ENCODE peak calls at places on chromosomes 13 and 19, in seven cellular contexts. M is NB4, S is GM20000, U is neural crest cell, O is uterus, H is epithelial cell of esophagus, Q is tibial artery. J is an unnamed sample.
A peak's percentile ranks its signal among the peaks of the same experiment; 100 is the strongest.

GRCh38 chr13:33279898-33280549 is 5.5 kb downstream of the STARD13 start:
- DNase-seq in U (no peak), M (no peak), S (no peak), H (peak; percentile 96), Q (no peak), O (no peak), J (no peak)

GRCh38 chr19:50512112-50512998 is 1.4 kb downstream of the ASPDH start:
- DNase-seq in U (no peak), M (no peak), S (peak; percentile 34), Q (peak; percentile 64), O (no peak), H (no peak), J (no peak)

GRCh38 chr13:29569253-29570057 is 26.0 kb downstream of the SLC7A1 start:
- DNase-seq in M (no peak), H (no peak), S (no peak), O (no peak), U (no peak), Q (no peak), J (no peak)

GRCh38 chr19:31392514-31392913 is 43.3 kb upstream of the TSHZ3 start:
- DNase-seq in U (no peak), S (no peak), M (no peak), Q (no peak), H (no peak), O (no peak), J (no peak)

GRCh38 chr13:102441085-102441484 is 39.2 kb upstream of the FGF14 start:
- DNase-seq in O (no peak), Q (no peak), S (no peak), M (no peak), H (no peak), U (no peak), J (no peak)

GRCh38 chr19:16208847-16209246 is 11.1 kb downstream of the AP1M1 start:
- DNase-seq in H (no peak), M (no peak), U (no peak), O (no peak), S (no peak), Q (peak; percentile 35), J (no peak)

GRCh38 chr13:64305246-64305645 is 2889.6 kb upstream of the PCDH20 start:
- DNase-seq in M (no peak), H (peak; percentile 49), S (no peak), Q (no peak), U (no peak), O (no peak), J (no peak)

GRCh38 chr19:28377077-28377476 is 835.9 kb downstream of the UQCRFS1 start:
- DNase-seq in M (no peak), H (no peak), S (no peak), U (peak; percentile 11), Q (no peak), O (no peak), J (no peak)

GRCh38 chr13:84433024-84433423 is 550.8 kb upstream of the SLITRK1 start:
- DNase-seq in H (no peak), S (no peak), M (no peak), U (no peak), Q (no peak), O (no peak), J (no peak)

GRCh38 chr13:107462501-107462900 is 752.8 kb downstream of the LIG4 start:
- DNase-seq in S (no peak), Q (no peak), U (no peak), O (no peak), H (no peak), M (no peak), J (no peak)

GRCh38 chr19:4597975-4598671 is 38.6 kb upstream of the SEMA6B start:
- DNase-seq in M (peak; percentile 55), Q (no peak), U (peak; percentile 61), H (peak; percentile 67), S (peak; percentile 88), O (no peak), J (peak; percentile 77)

GRCh38 chr13:70173236-70173959 is 65.1 kb upstream of the KLHL1 start:
- DNase-seq in O (no peak), Q (no peak), S (no peak), U (no peak), M (no peak), H (peak; percentile 2), J (no peak)

GRCh38 chr13:74966814-74967213 is 515.2 kb downstream of the TBC1D4 start:
- DNase-seq in M (no peak), U (peak; percentile 14), S (no peak), O (no peak), H (no peak), Q (no peak), J (no peak)

GRCh38 chr13:94020833-94021232 is 458.6 kb downstream of the DCT start:
- DNase-seq in U (no peak), S (no peak), O (no peak), M (no peak), Q (no peak), H (peak; percentile 52), J (no peak)

GRCh38 chr13:45199716-45200115 is 1.1 kb downstream of the KCTD4 start:
- DNase-seq in S (no peak), U (no peak), Q (no peak), H (no peak), M (peak; percentile 18), O (no peak), J (no peak)

GRCh38 chr13:95156208-95156607 is 145.0 kb downstream of the ABCC4 start:
- DNase-seq in U (no peak), S (no peak), M (peak; percentile 6), H (peak; percentile 52), Q (no peak), O (no peak), J (no peak)

GRCh38 chr13:83286737-83287136 is 595.5 kb downstream of the SLITRK1 start:
- DNase-seq in O (no peak), S (no peak), U (no peak), H (peak; percentile 41), M (no peak), Q (no peak), J (no peak)

GRCh38 chr13:32378012-32378411 is 49.9 kb downstream of the N4BP2L1 start:
- DNase-seq in Q (no peak), S (no peak), U (no peak), O (no peak), M (no peak), H (no peak), J (no peak)

GRCh38 chr19:5967994-5968430 is 9.9 kb downstream of the RANBP3 start:
- DNase-seq in S (peak; percentile 82), Q (peak; percentile 77), M (peak; percentile 58), O (no peak), H (peak; percentile 85), U (peak; percentile 62), J (peak; percentile 79)

GRCh38 chr19:16235811-16236710 is 38.4 kb downstream of the AP1M1 start:
- DNase-seq in S (no peak), O (no peak), U (no peak), M (no peak), Q (peak; percentile 62), H (no peak), J (no peak)

DNA sequence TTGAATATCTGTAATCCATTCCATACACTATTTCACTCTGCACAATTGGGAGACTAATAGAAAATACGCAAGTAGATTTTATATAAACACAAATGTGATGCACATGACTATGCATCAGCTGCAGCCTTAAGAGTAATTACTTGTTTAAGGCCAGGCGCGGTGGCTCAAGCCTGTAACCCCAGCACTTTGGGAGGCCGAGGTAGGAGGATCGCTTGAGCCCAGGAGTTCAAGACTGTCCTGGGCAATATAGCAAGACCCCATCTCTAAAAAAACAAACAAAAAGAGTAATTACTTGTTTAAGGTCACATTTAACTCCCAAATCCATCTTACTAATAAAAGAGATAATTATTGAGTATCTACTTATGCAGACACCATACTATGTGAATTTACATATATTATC is 18.0 kb downstream of the IPO5 start:
- DNase-seq in H (no peak), M (no peak), Q (no peak), O (no peak), U (no peak), S (no peak), J (no peak)
- TF ChIP-seq CTCF in H (no peak), M (no peak), Q (no peak), O (no peak), U (no peak), S (no peak), J (no peak)

DNA sequence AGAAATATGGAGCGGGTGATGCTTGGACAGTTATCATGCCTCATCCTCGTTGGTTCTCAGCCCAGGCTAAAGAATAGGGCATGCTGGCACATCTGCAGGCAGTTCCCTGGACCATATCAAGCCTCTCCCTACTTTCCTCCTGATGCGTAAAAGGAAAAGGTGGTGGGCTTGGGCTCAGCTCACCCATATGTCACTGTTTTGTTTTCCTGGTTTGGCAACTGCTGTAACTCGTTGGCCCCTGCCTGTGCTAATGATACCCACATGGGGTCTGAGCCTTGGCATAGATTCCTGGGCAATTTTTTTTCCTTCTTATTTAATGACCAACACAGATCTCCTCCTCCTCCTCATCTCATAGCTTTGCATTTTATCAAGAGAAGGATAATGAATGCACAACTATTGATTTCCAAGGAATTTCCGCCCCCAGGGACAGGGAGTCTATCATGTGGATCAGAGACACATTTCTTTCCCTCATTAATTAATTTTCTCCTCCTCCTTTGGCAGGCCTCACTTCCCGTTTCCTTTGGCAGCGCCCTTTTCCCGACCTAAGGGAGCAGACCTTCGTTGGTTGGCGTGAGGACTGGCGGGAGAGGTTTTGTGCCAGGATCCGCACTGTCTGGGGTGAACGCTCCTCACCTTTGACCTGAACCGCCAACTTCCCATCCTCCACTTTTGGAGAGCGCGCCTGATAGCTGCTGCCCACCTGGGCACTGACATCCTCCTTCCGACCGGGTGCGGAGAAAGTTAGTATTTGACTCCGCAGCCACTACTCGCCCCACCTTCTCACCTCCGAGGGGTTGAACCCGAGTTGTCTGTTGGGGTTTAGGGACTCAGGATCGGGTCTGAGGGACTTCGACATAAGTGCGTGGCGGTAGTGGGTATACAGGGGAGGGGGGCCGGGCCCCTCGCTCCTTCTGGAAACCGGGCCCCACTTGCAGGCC is 3.4 kb upstream of the POU4F1 start:
- DNase-seq in H (no peak), M (no peak), U (no peak), S (no peak), O (no peak), Q (no peak), J (no peak)
- TF ChIP-seq CTCF in H (no peak), M (no peak), U (no peak), S (no peak), O (no peak), Q (no peak), J (no peak)

GRCh38 chr13:81487151-81487550 is 1146.2 kb upstream of the SPRY2 start:
- DNase-seq in O (no peak), M (peak; percentile 60), Q (no peak), H (peak; percentile 68), U (peak; percentile 12), S (no peak), J (no peak)
- TF ChIP-seq CTCF in O (no peak), M (peak; percentile 41), Q (no peak), H (peak; percentile 63), U (peak; percentile 57), S (peak; percentile 3), J (peak; percentile 44)

GRCh38 chr13:23666576-23666975 is 96.4 kb downstream of the TNFRSF19 start:
- DNase-seq in O (no peak), U (no peak), M (no peak), S (no peak), H (no peak), Q (no peak), J (no peak)

GRCh38 chr13:23670793-23671192 is 100.6 kb downstream of the TNFRSF19 start:
- DNase-seq in Q (no peak), U (no peak), H (no peak), O (no peak), S (no peak), M (no peak), J (no peak)

GRCh38 chr13:23671367-23671766 is 101.2 kb downstream of the TNFRSF19 start:
- DNase-seq in O (no peak), M (no peak), H (no peak), Q (no peak), S (no peak), U (no peak), J (no peak)

GRCh38 chr13:23668557-23668956 is 98.3 kb downstream of the TNFRSF19 start:
- DNase-seq in U (no peak), S (no peak), Q (no peak), H (no peak), M (no peak), O (no peak), J (no peak)

GRCh38 chr13:23667750-23668149 is 97.5 kb downstream of the TNFRSF19 start:
- DNase-seq in S (no peak), Q (no peak), U (no peak), M (no peak), H (no peak), O (no peak), J (no peak)
- TF ChIP-seq CTCF in S (no peak), Q (no peak), U (no peak), M (peak; percentile 5), H (no peak), O (no peak), J (no peak)

J was measured in D721Med.